ENCODE peak calls at places on chromosomes 2 and 18, in ten cellular contexts. One of them, this sample, is unnamed.

GRCh38 chr2:51322612-51323011 is 290.7 kb upstream of the NRXN1 start:
- DNase-seq in EL: no peak
- DNase-seq in neural crest cell: no peak
- DNase-seq in T follicular helper cell: no peak
- DNase-seq in activated T-cell treated with anti-CD3 and anti-CD28 coated beads, Interleukin-2, amount 50 U/mL, for 72 hours: no peak
- DNase-seq in NCI-H1417 treated with DMSO at 0.1 percent for 48 hours: no peak
- DNase-seq in hypothalamus: no peak
- DNase-seq in tibial artery: no peak
- DNase-seq in Caki2: no peak
- DNase-seq in frontal cortex: no peak
- DNase-seq in this sample: no peak

GRCh38 chr2:152826880-152827279 is 108.5 kb downstream of the ARL6IP6 start:
- DNase-seq in EL: peak; percentile 65
- DNase-seq in neural crest cell: no peak
- DNase-seq in T follicular helper cell: no peak
- DNase-seq in activated T-cell treated with anti-CD3 and anti-CD28 coated beads, Interleukin-2, amount 50 U/mL, for 72 hours: no peak
- DNase-seq in NCI-H1417 treated with DMSO at 0.1 percent for 48 hours: no peak
- DNase-seq in hypothalamus: no peak
- DNase-seq in tibial artery: no peak
- DNase-seq in Caki2: peak; percentile 33
- DNase-seq in frontal cortex: no peak
- DNase-seq in this sample: no peak

GRCh38 chr2:241820625-241821384 is 11.8 kb downstream of the NEU4 start:
- DNase-seq in EL: no peak
- DNase-seq in neural crest cell: no peak
- DNase-seq in T follicular helper cell: no peak
- DNase-seq in activated T-cell treated with anti-CD3 and anti-CD28 coated beads, Interleukin-2, amount 50 U/mL, for 72 hours: no peak
- DNase-seq in NCI-H1417 treated with DMSO at 0.1 percent for 48 hours: no peak
- DNase-seq in hypothalamus: no peak
- DNase-seq in tibial artery: no peak
- DNase-seq in Caki2: no peak
- DNase-seq in frontal cortex: no peak
- DNase-seq in this sample: no peak

GRCh38 chr2:29115797-29116781 is 874 bp downstream of the CLIP4 start:
- DNase-seq in EL: peak; percentile 80
- DNase-seq in neural crest cell: peak; percentile 12
- DNase-seq in T follicular helper cell: peak; percentile 64
- DNase-seq in activated T-cell treated with anti-CD3 and anti-CD28 coated beads, Interleukin-2, amount 50 U/mL, for 72 hours: peak; percentile 71
- DNase-seq in NCI-H1417 treated with DMSO at 0.1 percent for 48 hours: no peak
- DNase-seq in hypothalamus: peak; percentile 79
- DNase-seq in tibial artery: peak; percentile 86
- DNase-seq in Caki2: peak; percentile 74
- DNase-seq in frontal cortex: peak; percentile 35
- DNase-seq in this sample: no peak

GRCh38 chr2:237746302-237747080 is 52.1 kb upstream of the RBM44 start:
- DNase-seq in EL: no peak
- DNase-seq in neural crest cell: no peak
- DNase-seq in T follicular helper cell: no peak
- DNase-seq in activated T-cell treated with anti-CD3 and anti-CD28 coated beads, Interleukin-2, amount 50 U/mL, for 72 hours: no peak
- DNase-seq in NCI-H1417 treated with DMSO at 0.1 percent for 48 hours: no peak
- DNase-seq in hypothalamus: no peak
- DNase-seq in tibial artery: no peak
- DNase-seq in Caki2: no peak
- DNase-seq in frontal cortex: no peak
- DNase-seq in this sample: no peak

GRCh38 chr2:172021955-172022354 is 22.2 kb downstream of the METAP1D start:
- DNase-seq in EL: peak; percentile 66
- DNase-seq in neural crest cell: no peak
- DNase-seq in T follicular helper cell: no peak
- DNase-seq in activated T-cell treated with anti-CD3 and anti-CD28 coated beads, Interleukin-2, amount 50 U/mL, for 72 hours: no peak
- DNase-seq in NCI-H1417 treated with DMSO at 0.1 percent for 48 hours: no peak
- DNase-seq in hypothalamus: no peak
- DNase-seq in tibial artery: no peak
- DNase-seq in Caki2: peak; percentile 38
- DNase-seq in frontal cortex: no peak
- DNase-seq in this sample: no peak

GRCh38 chr18:77166523-77166922 is 33.9 kb upstream of the MBP start:
- DNase-seq in EL: no peak
- DNase-seq in neural crest cell: no peak
- DNase-seq in T follicular helper cell: no peak
- DNase-seq in activated T-cell treated with anti-CD3 and anti-CD28 coated beads, Interleukin-2, amount 50 U/mL, for 72 hours: no peak
- DNase-seq in NCI-H1417 treated with DMSO at 0.1 percent for 48 hours: no peak
- DNase-seq in hypothalamus: no peak
- DNase-seq in tibial artery: no peak
- DNase-seq in Caki2: no peak
- DNase-seq in frontal cortex: no peak
- DNase-seq in this sample: no peak

GRCh38 chr2:11940799-11941198 is 194.4 kb downstream of the LPIN1 start:
- DNase-seq in EL: no peak
- DNase-seq in neural crest cell: no peak
- DNase-seq in T follicular helper cell: no peak
- DNase-seq in activated T-cell treated with anti-CD3 and anti-CD28 coated beads, Interleukin-2, amount 50 U/mL, for 72 hours: no peak
- DNase-seq in NCI-H1417 treated with DMSO at 0.1 percent for 48 hours: no peak
- DNase-seq in hypothalamus: no peak
- DNase-seq in tibial artery: no peak
- DNase-seq in Caki2: no peak
- DNase-seq in frontal cortex: no peak
- DNase-seq in this sample: no peak

GRCh38 chr2:144678741-144679140 is 158.8 kb upstream of the ZEB2 start:
- DNase-seq in EL: no peak
- DNase-seq in neural crest cell: no peak
- DNase-seq in T follicular helper cell: no peak
- DNase-seq in activated T-cell treated with anti-CD3 and anti-CD28 coated beads, Interleukin-2, amount 50 U/mL, for 72 hours: no peak
- DNase-seq in NCI-H1417 treated with DMSO at 0.1 percent for 48 hours: no peak
- DNase-seq in hypothalamus: no peak
- DNase-seq in tibial artery: no peak
- DNase-seq in Caki2: no peak
- DNase-seq in frontal cortex: no peak
- DNase-seq in this sample: no peak

GRCh38 chr18:14093526-14093925 is 38.7 kb downstream of the ZNF519 start:
- DNase-seq in EL: no peak
- DNase-seq in neural crest cell: no peak
- DNase-seq in T follicular helper cell: no peak
- DNase-seq in activated T-cell treated with anti-CD3 and anti-CD28 coated beads, Interleukin-2, amount 50 U/mL, for 72 hours: no peak
- DNase-seq in NCI-H1417 treated with DMSO at 0.1 percent for 48 hours: no peak
- DNase-seq in hypothalamus: no peak
- DNase-seq in tibial artery: no peak
- DNase-seq in Caki2: no peak
- DNase-seq in frontal cortex: no peak
- DNase-seq in this sample: no peak

GRCh38 chr18:34598136-34598635 is 111.9 kb upstream of the DTNA start:
- DNase-seq in EL: no peak
- DNase-seq in neural crest cell: no peak
- DNase-seq in T follicular helper cell: no peak
- DNase-seq in activated T-cell treated with anti-CD3 and anti-CD28 coated beads, Interleukin-2, amount 50 U/mL, for 72 hours: no peak
- DNase-seq in NCI-H1417 treated with DMSO at 0.1 percent for 48 hours: no peak
- DNase-seq in hypothalamus: no peak
- DNase-seq in tibial artery: no peak
- DNase-seq in Caki2: no peak
- DNase-seq in frontal cortex: no peak
- DNase-seq in this sample: no peak

GRCh38 chr2:3665886-3666612 is 8.0 kb downstream of the ALLC start:
- DNase-seq in EL: no peak
- DNase-seq in neural crest cell: no peak
- DNase-seq in T follicular helper cell: no peak
- DNase-seq in activated T-cell treated with anti-CD3 and anti-CD28 coated beads, Interleukin-2, amount 50 U/mL, for 72 hours: no peak
- DNase-seq in NCI-H1417 treated with DMSO at 0.1 percent for 48 hours: no peak
- DNase-seq in hypothalamus: no peak
- DNase-seq in tibial artery: peak; percentile 10
- DNase-seq in Caki2: no peak
- DNase-seq in frontal cortex: no peak
- DNase-seq in this sample: no peak

GRCh38 chr2:64338910-64339500 is 115.0 kb upstream of the LGALSL start:
- DNase-seq in EL: peak; percentile 6
- DNase-seq in neural crest cell: no peak
- DNase-seq in T follicular helper cell: no peak
- DNase-seq in activated T-cell treated with anti-CD3 and anti-CD28 coated beads, Interleukin-2, amount 50 U/mL, for 72 hours: peak; percentile 53
- DNase-seq in NCI-H1417 treated with DMSO at 0.1 percent for 48 hours: no peak
- DNase-seq in hypothalamus: no peak
- DNase-seq in tibial artery: no peak
- DNase-seq in Caki2: peak; percentile 7
- DNase-seq in frontal cortex: no peak
- DNase-seq in this sample: no peak

GRCh38 chr2:113175101-113175628 is 1.4 kb downstream of the PSD4 start:
- DNase-seq in EL: no peak
- DNase-seq in neural crest cell: no peak
- DNase-seq in T follicular helper cell: peak; percentile 43
- DNase-seq in activated T-cell treated with anti-CD3 and anti-CD28 coated beads, Interleukin-2, amount 50 U/mL, for 72 hours: peak; percentile 78
- DNase-seq in NCI-H1417 treated with DMSO at 0.1 percent for 48 hours: no peak
- DNase-seq in hypothalamus: no peak
- DNase-seq in tibial artery: no peak
- DNase-seq in Caki2: no peak
- DNase-seq in frontal cortex: no peak
- DNase-seq in this sample: no peak

GRCh38 chr2:11976090-11976489 is 229.7 kb downstream of the LPIN1 start:
- DNase-seq in EL: no peak
- DNase-seq in neural crest cell: no peak
- DNase-seq in T follicular helper cell: no peak
- DNase-seq in activated T-cell treated with anti-CD3 and anti-CD28 coated beads, Interleukin-2, amount 50 U/mL, for 72 hours: no peak
- DNase-seq in NCI-H1417 treated with DMSO at 0.1 percent for 48 hours: no peak
- DNase-seq in hypothalamus: no peak
- DNase-seq in tibial artery: no peak
- DNase-seq in Caki2: no peak
- DNase-seq in frontal cortex: no peak
- DNase-seq in this sample: no peak

GRCh38 chr2:233225230-233226068 is 26.0 kb upstream of the ATG16L1 start:
- DNase-seq in EL: no peak
- DNase-seq in neural crest cell: no peak
- DNase-seq in T follicular helper cell: no peak
- DNase-seq in activated T-cell treated with anti-CD3 and anti-CD28 coated beads, Interleukin-2, amount 50 U/mL, for 72 hours: no peak
- DNase-seq in NCI-H1417 treated with DMSO at 0.1 percent for 48 hours: no peak
- DNase-seq in hypothalamus: no peak
- DNase-seq in tibial artery: no peak
- DNase-seq in Caki2: no peak
- DNase-seq in frontal cortex: no peak
- DNase-seq in this sample: no peak